ENCODE peak calls at places on chromosomes 2 and 18, in nine cellular contexts. V, U, Z, X, I, G, S, M and W are unnamed samples.

GRCh38 chr2:11060376-11061169 is 94.7 kb upstream of the SLC66A3 start:
- DNase-seq in V (no peak), U (no peak), Z (no peak), X (no peak), I (no peak), G (no peak), S (no peak), M (no peak), W (no peak)

GRCh38 chr2:238282861-238283738 is 5.3 kb downstream of the PER2 start:
- DNase-seq in V (no peak), U (no peak), Z (peak), X (no peak), I (peak), G (no peak), S (no peak), M (no peak), W (no peak)

GRCh38 chr2:189566046-189566445 is 14.5 kb downstream of the SLC40A1 start:
- DNase-seq in V (peak), U (no peak), Z (peak), X (no peak), I (no peak), G (no peak), S (no peak), M (no peak), W (no peak)

GRCh38 chr2:174774828-174775227 is 10.6 kb upstream of the CHRNA1 start:
- DNase-seq in V (no peak), U (no peak), Z (no peak), X (no peak), I (no peak), G (no peak), S (no peak), M (no peak), W (no peak)

GRCh38 chr2:1676913-1677832 is 67.1 kb downstream of the PXDN start:
- DNase-seq in V (no peak), U (no peak), Z (no peak), X (no peak), I (no peak), G (no peak), S (peak), M (no peak), W (no peak)

GRCh38 chr2:231530099-231531085 is at the start of gene NMUR1:
- DNase-seq in V (peak), U (peak), Z (no peak), X (no peak), I (no peak), G (peak), S (no peak), M (peak), W (peak)

GRCh38 chr2:179141206-179141605 is 91.3 kb upstream of the CCDC141 start:
- DNase-seq in V (no peak), U (no peak), Z (no peak), X (peak), I (no peak), G (no peak), S (no peak), M (no peak), W (no peak)

GRCh38 chr2:107202962-107203591 is 317.1 kb upstream of the ST6GAL2 start:
- DNase-seq in V (no peak), U (no peak), Z (no peak), X (no peak), I (no peak), G (no peak), S (no peak), M (no peak), W (no peak)

GRCh38 chr18:52152036-52152435 is 188.0 kb upstream of the DCC start:
- DNase-seq in V (no peak), U (no peak), Z (peak), X (no peak), I (no peak), G (no peak), S (no peak), M (no peak), W (no peak)

GRCh38 chr2:43074592-43075053 is 151.8 kb downstream of the ZFP36L2 start:
- DNase-seq in V (no peak), U (no peak), Z (no peak), X (no peak), I (no peak), G (no peak), S (no peak), M (no peak), W (no peak)

GRCh38 chr2:43024515-43024962 is 201.9 kb downstream of the ZFP36L2 start:
- DNase-seq in V (peak), U (peak), Z (peak), X (no peak), I (no peak), G (peak), S (no peak), M (peak), W (peak)

GRCh38 chr18:31558567-31558966 is 33.1 kb upstream of the TTR start:
- DNase-seq in V (no peak), U (no peak), Z (no peak), X (no peak), I (no peak), G (no peak), S (no peak), M (no peak), W (no peak)

GRCh38 chr2:9668686-9669338 is 38.0 kb upstream of the YWHAQ start:
- DNase-seq in V (no peak), U (no peak), Z (peak), X (no peak), I (no peak), G (no peak), S (no peak), M (no peak), W (no peak)

GRCh38 chr2:218745559-218746469 is 35.2 kb downstream of the TTLL4 start:
- DNase-seq in V (peak), U (no peak), Z (peak), X (peak), I (no peak), G (no peak), S (peak), M (peak), W (peak)

GRCh38 chr18:71114550-71115210 is 825.8 kb downstream of the SOCS6 start:
- DNase-seq in V (peak), U (no peak), Z (no peak), X (no peak), I (no peak), G (no peak), S (no peak), M (no peak), W (no peak)

GRCh38 chr2:48145845-48146452 is 239.7 kb upstream of the FBXO11 start:
- DNase-seq in V (peak), U (no peak), Z (peak), X (no peak), I (no peak), G (no peak), S (no peak), M (no peak), W (no peak)

GRCh38 chr2:124027182-124027581 is 2.1 kb downstream of the CNTNAP5 start:
- DNase-seq in V (peak), U (peak), Z (peak), X (peak), I (no peak), G (peak), S (no peak), M (no peak), W (peak)

GRCh38 chr2:26150243-26150642 is 22.6 kb upstream of the GAREM2 start:
- DNase-seq in V (no peak), U (no peak), Z (no peak), X (no peak), I (no peak), G (no peak), S (no peak), M (no peak), W (no peak)

GRCh38 chr18:36589857-36590543 is 238.8 kb downstream of the TPGS2 start:
- DNase-seq in V (no peak), U (no peak), Z (no peak), X (peak), I (no peak), G (no peak), S (peak), M (no peak), W (no peak)

GRCh38 chr2:31522742-31523141 is 58.0 kb downstream of the SRD5A2 start:
- DNase-seq in V (no peak), U (no peak), Z (no peak), X (no peak), I (no peak), G (no peak), S (no peak), M (no peak), W (no peak)

GRCh38 chr2:229821353-229821752 is 100.5 kb downstream of the TRIP12 start:
- DNase-seq in V (no peak), U (no peak), Z (no peak), X (no peak), I (no peak), G (no peak), S (no peak), M (no peak), W (no peak)

GRCh38 chr18:5546660-5547059 is 2.9 kb upstream of the EPB41L3 start:
- DNase-seq in V (peak), U (peak), Z (peak), X (no peak), I (no peak), G (peak), S (no peak), M (no peak), W (peak)

GRCh38 chr2:212974692-212975091 is 176.7 kb downstream of the IKZF2 start:
- DNase-seq in V (peak), U (no peak), Z (peak), X (peak), I (no peak), G (no peak), S (no peak), M (no peak), W (no peak)

GRCh38 chr2:190334479-190335224 is 8.7 kb upstream of the INPP1 start:
- DNase-seq in V (peak), U (no peak), Z (no peak), X (no peak), I (no peak), G (no peak), S (no peak), M (no peak), W (no peak)

GRCh38 chr2:64887565-64887964 is 101.6 kb upstream of the SLC1A4 start:
- DNase-seq in V (no peak), U (no peak), Z (no peak), X (no peak), I (no peak), G (no peak), S (no peak), M (no peak), W (no peak)

GRCh38 chr2:64889803-64890202 is 99.4 kb upstream of the SLC1A4 start:
- DNase-seq in V (no peak), U (no peak), Z (no peak), X (no peak), I (no peak), G (no peak), S (no peak), M (no peak), W (no peak)

DNA sequence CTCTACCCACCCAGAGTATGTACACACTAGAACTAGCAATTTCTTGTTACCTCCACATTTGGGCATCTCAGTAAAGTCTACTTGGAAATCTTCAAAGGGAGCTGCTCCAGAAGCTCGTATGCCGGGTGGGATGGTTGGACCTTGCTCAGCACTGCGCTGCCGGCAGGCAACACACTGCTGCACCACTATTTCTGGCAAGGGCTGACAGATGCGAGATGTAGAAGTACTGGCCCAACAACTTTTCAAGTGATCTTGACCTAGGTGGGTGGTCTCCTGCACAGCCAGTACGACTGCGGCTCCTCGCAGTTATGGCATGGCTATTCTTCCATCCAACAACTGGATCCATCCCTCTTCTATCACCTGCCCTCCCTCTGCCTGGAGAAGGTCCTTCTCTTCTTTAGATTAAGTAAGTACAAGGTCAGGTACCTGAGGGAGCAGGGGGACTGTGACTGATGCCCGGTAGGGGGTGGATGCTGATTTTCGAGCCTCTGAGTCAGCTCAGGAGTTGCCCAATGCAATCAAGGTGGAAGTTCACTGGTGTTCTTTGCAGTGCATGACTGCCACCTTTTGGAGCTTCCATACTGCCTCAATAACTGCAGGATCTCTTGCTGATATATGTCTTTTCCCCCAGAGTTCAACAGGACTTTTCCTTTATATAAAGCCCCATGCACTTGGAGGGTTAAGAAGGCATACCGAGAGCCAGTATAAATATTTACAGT is 100.4 kb upstream of the SLC1A4 start:
- DNase-seq in V (peak), U (no peak), Z (peak), X (peak), I (no peak), G (no peak), S (no peak), M (no peak), W (no peak)
- TF ChIP-seq CTCF in V (peak), U (no peak), Z (peak), X (peak), I (peak), G (no peak), S (no peak), M (peak), W (peak)

DNA sequence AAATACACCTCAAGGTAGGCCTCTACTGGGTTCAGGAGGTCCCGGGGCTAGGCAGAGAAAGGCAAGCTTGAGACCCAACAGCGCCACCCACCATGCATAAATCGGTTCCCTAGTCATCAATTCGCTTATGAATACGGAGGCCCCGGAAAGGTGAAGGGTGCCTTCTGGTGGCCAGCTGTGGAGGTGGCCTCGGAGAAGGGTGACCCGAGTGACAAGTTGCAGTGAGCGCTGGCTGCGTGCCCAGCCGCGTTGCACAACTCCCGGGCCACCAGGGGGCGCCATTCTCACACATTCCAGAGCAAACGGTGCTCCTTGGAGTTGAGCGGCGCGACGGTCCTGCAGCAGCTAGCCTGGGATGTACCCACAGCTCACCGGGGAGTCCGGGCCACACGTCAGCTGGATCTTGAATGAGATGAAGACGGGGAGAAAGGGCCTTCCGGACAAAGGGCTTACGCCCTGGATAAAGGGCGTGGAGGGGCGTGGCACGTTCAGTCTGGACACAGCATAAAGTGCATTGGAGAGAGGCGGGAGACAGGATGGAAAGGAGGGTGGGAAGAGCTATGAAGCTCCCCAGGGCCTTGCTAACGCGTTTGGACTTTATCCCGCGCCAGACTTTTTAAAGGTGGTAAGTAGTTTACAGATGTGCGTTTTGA is 20.4 kb downstream of the TMSB10 start:
- DNase-seq in V (peak), U (peak), Z (peak), X (peak), I (peak), G (peak), S (peak), M (peak), W (peak)
- TF ChIP-seq CTCF in V (peak), U (peak), Z (peak), X (peak), I (peak), G (peak), S (peak), M (peak), W (peak)

GRCh38 chr2:49262815-49263560 is 108.7 kb upstream of the FSHR start:
- DNase-seq in V (no peak), U (no peak), Z (no peak), X (no peak), I (no peak), G (no peak), S (no peak), M (no peak), W (no peak)
- TF ChIP-seq CTCF in V (no peak), U (no peak), Z (no peak), X (no peak), I (no peak), G (no peak), S (no peak), M (no peak), W (no peak)

DNA sequence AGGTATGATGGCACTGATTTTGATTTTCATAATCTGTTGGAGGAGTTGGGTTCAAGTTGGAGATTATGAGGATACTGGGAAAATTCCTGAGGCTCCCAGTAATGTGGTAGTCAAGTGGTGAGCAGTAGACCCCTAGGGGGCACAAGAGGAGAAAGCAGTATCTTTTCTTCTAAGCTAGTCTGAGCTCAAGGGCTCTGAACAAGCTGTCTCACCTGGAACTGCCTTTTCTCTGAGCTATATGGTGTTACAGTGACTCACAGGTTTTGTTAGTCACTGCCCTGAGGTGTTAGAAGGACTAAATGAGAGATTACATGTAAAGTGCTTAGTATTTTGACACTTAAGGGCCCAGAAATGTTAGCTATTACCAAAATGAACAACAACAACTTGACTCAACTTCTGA is 42.2 kb downstream of the CD302 start:
- DNase-seq in V (peak), U (no peak), Z (peak), X (peak), I (no peak), G (no peak), S (no peak), M (no peak), W (no peak)
- TF ChIP-seq CTCF in V (peak), U (peak), Z (peak), X (peak), I (no peak), G (peak), S (no peak), M (no peak), W (peak)

DNA sequence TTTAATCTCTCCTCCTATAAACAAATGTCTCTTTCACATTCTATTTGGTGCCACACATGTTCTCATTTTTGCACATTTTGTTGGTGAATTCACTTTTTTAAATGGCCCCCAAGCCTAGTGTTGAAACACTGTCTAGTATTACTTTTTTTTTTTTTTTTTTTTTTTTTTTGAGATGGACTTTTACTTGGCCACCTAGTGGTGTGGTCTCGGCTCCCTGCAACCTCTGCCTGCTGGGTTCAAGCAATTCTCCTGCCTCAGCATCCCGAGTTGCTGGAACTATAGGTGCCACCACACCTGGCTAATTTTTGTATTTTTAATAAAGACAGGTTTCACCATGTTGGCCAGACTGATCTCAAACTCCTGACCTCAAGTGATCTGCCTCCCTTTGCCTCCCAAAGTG is 273.8 kb upstream of the SLC14A2 start:
- DNase-seq in V (no peak), U (no peak), Z (no peak), X (no peak), I (no peak), G (no peak), S (no peak), M (no peak), W (no peak)
- TF ChIP-seq CTCF in V (no peak), U (peak), Z (peak), X (no peak), I (no peak), G (peak), S (no peak), M (no peak), W (peak)

DNA sequence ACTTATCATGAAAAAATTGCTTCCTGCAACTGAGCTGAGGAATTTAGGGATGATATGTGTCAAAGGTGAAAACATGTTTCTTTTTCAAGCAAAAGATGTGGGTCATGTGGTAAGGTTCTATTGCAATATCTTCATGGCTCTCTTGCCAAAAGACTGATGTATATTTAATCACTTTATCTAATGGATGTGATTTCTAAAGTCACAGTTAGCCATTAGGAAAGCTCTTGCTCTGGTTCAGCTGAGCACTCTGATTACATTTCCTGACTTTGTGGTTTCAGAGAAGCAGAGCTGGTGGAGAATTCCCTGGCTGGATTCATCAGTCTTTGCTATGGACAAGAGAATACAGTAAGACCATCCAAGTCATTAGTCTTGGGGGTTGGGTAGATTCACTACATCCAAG is 24.4 kb downstream of the SCN9A start:
- DNase-seq in V (peak), U (no peak), Z (peak), X (no peak), I (no peak), G (no peak), S (no peak), M (no peak), W (no peak)
- TF ChIP-seq CTCF in V (no peak), U (no peak), Z (no peak), X (no peak), I (no peak), G (no peak), S (no peak), M (no peak), W (no peak)

GRCh38 chr2:88813612-88814011 is 122.1 kb downstream of the RPIA start:
- DNase-seq in V (no peak), U (no peak), Z (no peak), X (no peak), I (no peak), G (no peak), S (no peak), M (no peak), W (no peak)
- TF ChIP-seq CTCF in V (peak), U (no peak), Z (no peak), X (no peak), I (peak), G (no peak), S (no peak), M (no peak), W (no peak)

GRCh38 chr18:62716679-62717058 is 1.3 kb downstream of the PHLPP1 start:
- DNase-seq in V (peak), U (peak), Z (peak), X (peak), I (peak), G (peak), S (no peak), M (peak), W (peak)
- TF ChIP-seq CTCF in V (no peak), U (no peak), Z (peak), X (no peak), I (no peak), G (no peak), S (no peak), M (peak), W (peak)

GRCh38 chr18:21194871-21195771 is 46.9 kb upstream of the GREB1L start:
- DNase-seq in V (peak), U (no peak), Z (peak), X (peak), I (no peak), G (no peak), S (no peak), M (no peak), W (no peak)

GRCh38 chr18:21196426-21196825 is 45.6 kb upstream of the GREB1L start:
- DNase-seq in V (no peak), U (no peak), Z (no peak), X (no peak), I (no peak), G (no peak), S (no peak), M (no peak), W (no peak)

GRCh38 chr18:21191596-21192307 is 50.3 kb upstream of the GREB1L start:
- DNase-seq in V (peak), U (peak), Z (peak), X (peak), I (no peak), G (peak), S (no peak), M (peak), W (peak)

GRCh38 chr18:21187886-21188285 is 54.1 kb upstream of the GREB1L start:
- DNase-seq in V (no peak), U (no peak), Z (no peak), X (no peak), I (no peak), G (no peak), S (no peak), M (peak), W (no peak)

GRCh38 chr18:21192308-21192624 is 49.8 kb upstream of the GREB1L start:
- DNase-seq in V (no peak), U (no peak), Z (no peak), X (no peak), I (no peak), G (no peak), S (no peak), M (no peak), W (no peak)
- TF ChIP-seq CTCF in V (no peak), U (no peak), Z (no peak), X (no peak), I (no peak), G (no peak), S (peak), M (no peak), W (peak)

GRCh38 chr2:158095912-158096311 is 5.8 kb upstream of the UPP2 start:
- DNase-seq in V (no peak), U (no peak), Z (no peak), X (no peak), I (no peak), G (no peak), S (no peak), M (no peak), W (no peak)
- TF ChIP-seq CTCF in V (no peak), U (no peak), Z (no peak), X (no peak), I (no peak), G (no peak), S (no peak), M (no peak), W (no peak)